ENCODE peak calls at places on chromosomes 1 and 21, in eight cellular contexts. U is PC-3, Q is OCI-LY7, P is MM.1S, H is GM23248, I is GM23338, G is SK-N-SH, D is HCT116. C is an unnamed sample.

GRCh38 chr1:66919828-66920227 is 4.8 kb downstream of the DNAI4 start:
- DNase-seq in U (no peak), Q (no peak), P (no peak), H (no peak), I (no peak), G (no peak), D (no peak), C (no peak)

GRCh38 chr1:206734499-206735142 is 36.0 kb upstream of the IL19 start:
- DNase-seq in U (peak; percentile 81), Q (peak; percentile 67), P (peak; percentile 77), H (peak; percentile 64), I (peak; percentile 77), G (peak; percentile 83), D (peak; percentile 12), C (peak; percentile 66)

GRCh38 chr21:31203371-31204054 is 140.5 kb downstream of the TIAM1 start:
- DNase-seq in U (peak; percentile 54), Q (no peak), P (no peak), H (peak; percentile 70), I (no peak), G (no peak), D (peak; percentile 18), C (no peak)

GRCh38 chr21:45957986-45958610 is 23.5 kb upstream of the COL6A1 start:
- DNase-seq in U (no peak), Q (no peak), P (no peak), H (peak; percentile 95), I (no peak), G (no peak), D (no peak), C (no peak)

GRCh38 chr1:25735956-25736529 is 64.0 kb upstream of the SELENON start:
- DNase-seq in U (no peak), Q (no peak), P (no peak), H (no peak), I (no peak), G (no peak), D (no peak), C (no peak)

GRCh38 chr1:198056255-198056654 is 100.5 kb upstream of the NEK7 start:
- DNase-seq in U (no peak), Q (peak; percentile 14), P (peak; percentile 26), H (peak; percentile 10), I (peak; percentile 71), G (peak; percentile 2), D (no peak), C (peak; percentile 11)

GRCh38 chr1:238677567-238677966 is 708.8 kb upstream of the CHRM3 start:
- DNase-seq in U (peak; percentile 46), Q (no peak), P (no peak), H (peak; percentile 60), I (no peak), G (no peak), D (no peak), C (no peak)

GRCh38 chr1:3086272-3086671 is 17.3 kb downstream of the PRDM16 start:
- DNase-seq in U (no peak), Q (no peak), P (no peak), H (no peak), I (no peak), G (no peak), D (no peak), C (no peak)

GRCh38 chr1:12177999-12178441 is 11.2 kb downstream of the TNFRSF1B start:
- DNase-seq in U (peak; percentile 55), Q (no peak), P (no peak), H (peak; percentile 92), I (peak; percentile 40), G (peak; percentile 62), D (peak; percentile 35), C (peak; percentile 67)

GRCh38 chr1:24926596-24927249 is 3.4 kb downstream of the RUNX3 start:
- DNase-seq in U (no peak), Q (no peak), P (no peak), H (peak; percentile 57), I (peak; percentile 75), G (no peak), D (no peak), C (peak; percentile 37)

GRCh38 chr1:111846842-111847241 is 91.1 kb downstream of the DDX20 start:
- DNase-seq in U (no peak), Q (no peak), P (no peak), H (no peak), I (no peak), G (no peak), D (no peak), C (no peak)

GRCh38 chr1:46043491-46044017 is 88.9 kb downstream of the PIK3R3 start:
- DNase-seq in U (no peak), Q (peak; percentile 98), P (peak; percentile 60), H (no peak), I (peak; percentile 83), G (no peak), D (no peak), C (no peak)

GRCh38 chr1:209720326-209720725 is 15.7 kb downstream of the HSD11B1 start:
- DNase-seq in U (no peak), Q (no peak), P (no peak), H (no peak), I (no peak), G (no peak), D (no peak), C (no peak)

GRCh38 chr1:59045636-59046035 is 251.3 kb upstream of the FGGY start:
- DNase-seq in U (no peak), Q (no peak), P (no peak), H (no peak), I (no peak), G (no peak), D (no peak), C (no peak)

GRCh38 chr1:27233677-27234053 is 767 bp upstream of the WDTC1 start:
- DNase-seq in U (no peak), Q (no peak), P (no peak), H (no peak), I (peak; percentile 43), G (no peak), D (no peak), C (no peak)

GRCh38 chr1:8343464-8344001 is 25.6 kb downstream of the SLC45A1 start:
- DNase-seq in U (peak; percentile 96), Q (no peak), P (no peak), H (peak; percentile 97), I (no peak), G (no peak), D (peak; percentile 46), C (peak; percentile 44)

GRCh38 chr1:241136401-241136800 is 220.6 kb downstream of the RGS7 start:
- DNase-seq in U (no peak), Q (no peak), P (no peak), H (no peak), I (no peak), G (no peak), D (no peak), C (no peak)

GRCh38 chr1:217089239-217090014 is 366.2 kb upstream of the ESRRG start:
- DNase-seq in U (peak; percentile 82), Q (no peak), P (peak; percentile 79), H (peak; percentile 24), I (peak; percentile 49), G (peak; percentile 82), D (no peak), C (peak; percentile 66)

GRCh38 chr1:76390451-76390850 is 315.9 kb downstream of the ST6GALNAC3 start:
- DNase-seq in U (no peak), Q (no peak), P (no peak), H (no peak), I (no peak), G (no peak), D (no peak), C (peak; percentile 7)

GRCh38 chr1:2982615-2983318 is 38.5 kb upstream of the ACTRT2 start:
- DNase-seq in U (no peak), Q (no peak), P (no peak), H (no peak), I (no peak), G (no peak), D (no peak), C (no peak)

GRCh38 chr1:209490013-209490412 is 93.5 kb upstream of the CAMK1G start:
- DNase-seq in U (peak; percentile 82), Q (no peak), P (no peak), H (peak; percentile 46), I (peak; percentile 60), G (peak; percentile 18), D (no peak), C (peak; percentile 22)

GRCh38 chr1:110135268-110136065 is 14.8 kb upstream of the SLC6A17 start:
- DNase-seq in U (no peak), Q (no peak), P (no peak), H (no peak), I (no peak), G (no peak), D (no peak), C (no peak)

GRCh38 chr1:110138956-110139355 is 11.3 kb upstream of the SLC6A17 start:
- DNase-seq in U (no peak), Q (no peak), P (no peak), H (no peak), I (no peak), G (no peak), D (no peak), C (no peak)

GRCh38 chr1:110133436-110133835 is 16.9 kb upstream of the SLC6A17 start:
- DNase-seq in U (no peak), Q (no peak), P (no peak), H (peak; percentile 88), I (no peak), G (no peak), D (no peak), C (no peak)

GRCh38 chr1:110134050-110134595 is 16.2 kb upstream of the SLC6A17 start:
- DNase-seq in U (no peak), Q (no peak), P (no peak), H (peak; percentile 44), I (no peak), G (no peak), D (no peak), C (no peak)

GRCh38 chr1:110136911-110137310 is 13.4 kb upstream of the SLC6A17 start:
- DNase-seq in U (no peak), Q (no peak), P (peak; percentile 66), H (no peak), I (peak; percentile 90), G (peak; percentile 77), D (no peak), C (peak; percentile 56)
- H3K9me2 ChIP-seq in U (no peaks in the 10 kb centered on the region), Q (no peaks in the 10 kb centered on the region), P (no peaks in the 10 kb centered on the region), H (no peaks in the 10 kb centered on the region), I (no peaks in the 10 kb centered on the region), G (no peaks in the 10 kb centered on the region), D (no peaks in the 10 kb centered on the region), C (no peaks in the 10 kb centered on the region)

GRCh38 chr1:227944066-227944930 is 3.4 kb downstream of the WNT9A start:
- DNase-seq in U (no peak), Q (no peak), P (no peak), H (no peak), I (no peak), G (no peak), D (no peak), C (peak; percentile 54)
- TF ChIP-seq EZH2phosphoT487 in U (no peak), Q (no peak), P (no peak), H (no peak), I (no peak), G (no peak), D (no peak), C (no peak)

GRCh38 chr1:232260045-232260444 is 369.9 kb downstream of the SIPA1L2 start:
- DNase-seq in U (no peak), Q (no peak), P (no peak), H (no peak), I (no peak), G (no peak), D (no peak), C (no peak)
- H3K9me2 ChIP-seq in U (no peaks in the 10 kb centered on the region), Q (no peaks in the 10 kb centered on the region), P (no peaks in the 10 kb centered on the region), H (no peaks in the 10 kb centered on the region), I (peaks cover 2% of the 10 kb centered on the region), G (peaks cover 2% of the 10 kb centered on the region), D (no peaks in the 10 kb centered on the region), C (no peaks in the 10 kb centered on the region)

DNA sequence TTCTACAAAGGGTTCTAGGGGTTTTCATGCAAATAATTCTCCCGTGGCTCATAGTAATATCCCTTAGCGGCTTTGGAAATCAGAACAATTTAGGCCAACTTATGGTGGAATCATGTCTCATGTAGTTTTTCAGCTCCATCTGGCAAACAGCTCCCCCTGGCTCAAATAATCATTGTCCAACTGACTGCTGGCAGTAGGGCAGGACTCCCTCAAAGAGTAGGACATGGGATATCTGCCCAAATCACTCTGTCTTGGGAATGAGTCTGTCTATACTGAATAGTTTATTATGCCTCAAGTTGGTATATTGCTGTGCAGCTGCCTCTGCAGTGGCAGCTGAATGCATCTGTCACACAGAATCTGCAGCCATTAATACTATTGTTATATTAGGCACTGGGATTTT is 255.7 kb downstream of the COL11A1 start:
- DNase-seq in U (peak; percentile 21), Q (no peak), P (no peak), H (peak; percentile 35), I (no peak), G (peak; percentile 21), D (no peak), C (no peak)
- TF ChIP-seq EZH2phosphoT487 in U (no peak), Q (no peak), P (no peak), H (no peak), I (no peak), G (no peak), D (no peak), C (no peak)

C was measured in hepatocyte.